ENCODE peak calls at places on chromosomes 16 and 17, in five cellular contexts. C, Z, I, E and G are unnamed samples.

GRCh38 chr17:17898673-17899072 is 61.9 kb upstream of the SREBF1 start:
- DNase-seq in C (no peak), Z (no peak), I (no peak), E (no peak), G (no peak)

GRCh38 chr17:8494506-8495111 is 58.9 kb downstream of the NDEL1 start:
- DNase-seq in C (no peak), Z (no peak), I (no peak), E (no peak), G (no peak)

GRCh38 chr17:2449486-2449885 is 48.6 kb upstream of the MNT start:
- DNase-seq in C (no peak), Z (peak; percentile 9), I (no peak), E (no peak), G (no peak)

GRCh38 chr17:74011963-74012362 is 191.5 kb upstream of the RPL38 start:
- DNase-seq in C (no peak), Z (no peak), I (no peak), E (no peak), G (no peak)

GRCh38 chr17:41800601-41801373 is 11.0 kb downstream of the P3H4 start:
- DNase-seq in C (no peak), Z (peak; percentile 58), I (peak; percentile 36), E (peak; percentile 94), G (no peak)

GRCh38 chr17:57366177-57366557 is 109.8 kb downstream of the MSI2 start:
- DNase-seq in C (no peak), Z (no peak), I (no peak), E (no peak), G (no peak)

GRCh38 chr17:1109606-1110523 is 69.9 kb downstream of the ABR start:
- DNase-seq in C (no peak), Z (no peak), I (no peak), E (peak; percentile 71), G (no peak)

GRCh38 chr17:78838574-78839005 is 2.0 kb downstream of the USP36 start:
- DNase-seq in C (peak; percentile 61), Z (no peak), I (no peak), E (no peak), G (no peak)

GRCh38 chr16:13957197-13958078 is 37.5 kb downstream of the ERCC4 start:
- DNase-seq in C (no peak), Z (peak; percentile 91), I (peak; percentile 83), E (no peak), G (peak; percentile 88)

GRCh38 chr16:56886296-56886695 is 21.3 kb downstream of the SLC12A3 start:
- DNase-seq in C (no peak), Z (no peak), I (no peak), E (no peak), G (no peak)

GRCh38 chr16:84075376-84075775 is 32.8 kb upstream of the SLC38A8 start:
- DNase-seq in C (no peak), Z (no peak), I (no peak), E (no peak), G (no peak)

GRCh38 chr16:19363741-19364140 is 53.9 kb upstream of the TMC5 start:
- DNase-seq in C (no peak), Z (no peak), I (no peak), E (no peak), G (no peak)

GRCh38 chr17:78899361-78900260 is 3.4 kb downstream of the CEP295NL start:
- DNase-seq in C (no peak), Z (peak; percentile 80), I (no peak), E (peak; percentile 77), G (no peak)

GRCh38 chr16:8959921-8960787 is 3.6 kb downstream of the USP7 start:
- DNase-seq in C (no peak), Z (peak; percentile 41), I (no peak), E (peak; percentile 54), G (no peak)

GRCh38 chr17:46972346-46972745 is 6.7 kb downstream of the RPRML start:
- DNase-seq in C (peak; percentile 87), Z (no peak), I (no peak), E (no peak), G (no peak)

GRCh38 chr17:13204607-13205237 is 186.9 kb upstream of the ELAC2 start:
- DNase-seq in C (no peak), Z (peak; percentile 4), I (no peak), E (no peak), G (no peak)

GRCh38 chr16:10817963-10818941 is at the start of gene TVP23A:
- DNase-seq in C (no peak), Z (peak; percentile 38), I (no peak), E (peak; percentile 77), G (no peak)

GRCh38 chr17:13884347-13884746 is 185.0 kb upstream of the COX10 start:
- DNase-seq in C (no peak), Z (no peak), I (no peak), E (no peak), G (no peak)

GRCh38 chr17:17994271-17994670 is 21.6 kb downstream of the DRC3 start:
- DNase-seq in C (no peak), Z (peak; percentile 34), I (no peak), E (peak; percentile 91), G (no peak)

GRCh38 chr16:69100046-69100765 is 5.2 kb upstream of the HAS3 start:
- DNase-seq in C (no peak), Z (no peak), I (no peak), E (no peak), G (no peak)

GRCh38 chr16:65909310-65910050 is 457.0 kb upstream of the CDH5 start:
- DNase-seq in C (no peak), Z (peak; percentile 36), I (no peak), E (no peak), G (no peak)

GRCh38 chr17:68732301-68732749 is 131.2 kb upstream of the FAM20A start:
- DNase-seq in C (no peak), Z (no peak), I (no peak), E (peak; percentile 67), G (no peak)

GRCh38 chr17:57663326-57664070 is 81.6 kb downstream of the CCDC182 start:
- DNase-seq in C (no peak), Z (no peak), I (peak; percentile 22), E (no peak), G (no peak)

GRCh38 chr17:41101586-41102259 is at the start of gene KRTAP4-16:
- DNase-seq in C (no peak), Z (no peak), I (no peak), E (peak; percentile 3), G (no peak)

GRCh38 chr17:30267625-30268024 is 24.1 kb downstream of the BLMH start:
- DNase-seq in C (no peak), Z (peak; percentile 37), I (no peak), E (no peak), G (no peak)

DNA sequence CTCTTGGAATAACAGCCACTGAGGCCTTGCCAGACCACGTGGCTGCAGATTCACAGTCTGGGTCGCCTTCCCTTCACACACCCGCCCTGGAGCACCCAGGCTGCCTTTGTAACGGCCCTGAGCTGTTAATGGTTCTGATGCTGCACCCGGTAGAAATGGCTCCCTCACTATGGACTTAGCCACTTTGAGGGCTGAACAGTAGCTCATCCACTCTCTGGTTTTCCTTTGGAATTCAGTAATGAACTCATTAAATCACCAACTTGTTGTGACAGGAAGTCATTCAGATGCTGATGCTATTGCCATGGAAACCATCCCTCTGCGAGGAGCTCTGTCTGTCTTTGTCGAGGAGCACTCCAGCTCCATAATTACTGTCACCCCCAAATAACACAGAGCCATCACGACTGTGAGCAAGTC is 59.2 kb downstream of the CDK5R1 start:
- DNase-seq in C (no peak), Z (no peak), I (no peak), E (peak; percentile 91), G (no peak)
- H3K4me3 ChIP-seq in C (no peak overlapping the region), Z (no peak overlapping the region), I (no peak overlapping the region), E (no peak overlapping the region), G (no peak overlapping the region)

DNA sequence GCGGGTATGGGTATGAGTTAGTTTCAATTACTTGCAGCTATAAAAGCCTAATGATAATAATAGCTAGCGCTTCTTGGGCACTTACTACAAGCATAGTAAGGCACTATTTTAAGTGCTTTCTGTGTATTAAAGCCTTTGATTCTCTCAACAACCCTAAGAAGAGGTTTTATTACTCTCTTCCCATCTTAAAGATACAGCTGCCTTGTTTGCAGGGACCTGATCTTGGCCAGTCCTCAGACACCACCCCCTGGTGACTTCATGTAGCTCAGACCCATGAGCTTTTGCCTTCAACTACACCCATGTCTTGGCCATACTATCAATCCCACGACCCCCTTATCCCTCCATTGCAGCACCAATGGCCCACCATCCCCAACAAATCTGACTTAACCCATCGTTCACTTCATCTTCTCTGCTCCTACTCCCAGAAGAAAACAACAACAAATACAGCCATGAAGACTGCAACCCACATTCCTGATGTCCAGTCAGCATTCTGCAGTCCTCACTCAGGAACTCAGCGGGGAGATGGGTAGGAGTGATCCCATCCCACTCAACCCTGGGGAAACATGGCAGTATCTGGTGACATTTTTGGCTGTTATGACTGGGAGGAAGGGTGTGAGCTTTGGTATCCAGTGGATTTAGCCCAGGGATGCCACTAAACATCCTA is 4.2 kb downstream of the GGA2 start:
- DNase-seq in C (no peak), Z (no peak), I (no peak), E (no peak), G (no peak)
- TF ChIP-seq CTCF in C (no peak), Z (no peak), I (no peak), E (no peak), G (no peak)

DNA sequence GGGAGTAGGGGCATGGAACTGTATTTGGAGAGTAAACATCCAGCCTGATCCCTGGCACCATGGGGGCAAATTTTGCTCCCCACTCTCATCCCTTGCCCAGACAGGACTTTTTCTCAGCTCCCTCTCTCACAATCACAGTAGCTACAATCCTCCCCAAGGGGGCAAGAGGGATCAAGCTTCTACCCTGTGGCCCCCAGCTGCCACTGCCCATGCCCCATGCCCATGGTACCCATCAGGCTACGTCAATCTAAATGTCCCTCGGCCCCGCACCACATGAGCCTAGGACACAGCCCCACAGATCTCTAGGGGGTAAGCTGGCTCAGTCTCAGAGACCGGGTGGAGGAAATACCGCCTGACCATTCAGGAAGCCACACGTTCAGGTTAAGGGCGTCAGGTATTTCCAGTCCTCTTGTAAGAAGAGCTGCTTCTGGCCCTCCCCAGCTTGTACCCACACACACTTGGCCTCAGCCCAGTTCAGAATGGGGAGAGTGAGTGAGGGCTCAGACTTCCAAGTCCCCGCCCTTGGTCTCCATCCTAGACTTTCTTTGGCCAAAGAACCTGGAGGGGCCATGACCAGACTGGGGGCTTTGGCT is 1.8 kb downstream of the CACNB1 start:
- DNase-seq in C (no peak), Z (peak; percentile 27), I (no peak), E (no peak), G (no peak)
- H3K4me3 ChIP-seq in C (no peak overlapping the region), Z (no peak overlapping the region), I (no peak overlapping the region), E (peak overlapping the region; percentile 93), G (peak overlapping the region; percentile 79)

GRCh38 chr17:44979426-44980273 is 11.5 kb upstream of the C1QL1 start:
- DNase-seq in C (no peak), Z (no peak), I (no peak), E (no peak), G (no peak)

GRCh38 chr17:44977740-44978584 is 9.9 kb upstream of the C1QL1 start:
- DNase-seq in C (no peak), Z (no peak), I (no peak), E (no peak), G (no peak)

GRCh38 chr17:44976198-44976597 is 8.1 kb upstream of the C1QL1 start:
- DNase-seq in C (no peak), Z (no peak), I (no peak), E (no peak), G (no peak)

GRCh38 chr17:44978807-44979206 is 10.7 kb upstream of the C1QL1 start:
- DNase-seq in C (no peak), Z (no peak), I (no peak), E (no peak), G (no peak)

DNA sequence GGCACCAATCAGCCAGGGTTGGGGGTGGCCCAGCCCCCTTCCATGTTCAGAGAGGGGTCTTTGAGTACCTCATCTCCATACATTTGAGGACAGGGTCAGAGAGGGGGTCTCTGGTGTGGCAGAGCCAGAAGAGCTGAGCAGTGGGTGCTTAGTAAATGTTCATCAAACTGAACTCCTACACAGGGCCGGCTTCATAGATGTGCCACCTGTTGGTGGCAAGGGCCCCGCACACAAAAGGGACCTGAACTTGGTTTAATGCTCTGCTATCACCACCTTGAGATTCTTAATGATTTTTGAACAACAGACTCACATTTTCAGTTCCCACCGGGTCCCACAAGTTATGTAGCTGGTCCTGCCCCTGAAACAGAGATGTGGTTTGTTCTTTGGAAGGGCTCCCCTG is 9.0 kb upstream of the C1QL1 start:
- DNase-seq in C (no peak), Z (no peak), I (no peak), E (no peak), G (no peak)
- TF ChIP-seq CTCF in C (no peak), Z (no peak), I (no peak), E (no peak), G (no peak)